ENCODE peak calls at places on chromosomes 4 and X, in seven cellular contexts. G is kidney epithelial cell; I is activated CD4-positive, CD25-positive, alpha-beta regulatory T cell treated with anti-CD3 and anti-CD28 coated beads, Interleukin-2, amount 50 U/mL, for 72 hours; K is stimulated activated CD4-positive, alpha-beta T cell treated with anti-CD3 and anti-CD28 coated beads, Interleukin-1b, Interleukin-23, amount 100 ng/mL, for 24 hours; R is activated T-helper 1 cell treated with anti-CD3 and anti-CD28 coated beads, Interleukin-12 subunit alpha, Interleukin-12 subunit beta, Interleukin-2, Interleukin-4 antibody, amounts not matched to agents 30 ng/mL and 10 ng/mL and 1 ng/mL, durations not matched to agents 14 hours and 24 hours and 36 hours; Q is NCI-H1694 treated with DMSO at 0.1 percent for 48 hours; V is AG08396. T is an unnamed sample.

GRCh38 chr4:30553151-30553550 is 167.0 kb upstream of the PCDH7 start:
- DNase-seq in G (no peak), V (no peak), Q (no peak), K (no peak), R (no peak), I (no peak), T (no peak)

GRCh38 chr4:150960079-150960478 is 55.0 kb downstream of the LRBA start:
- DNase-seq in V (peak; percentile 61), Q (no peak), K (no peak), G (no peak), I (no peak), R (no peak), T (no peak)

GRCh38 chrX:28659269-28659668 is 72.0 kb downstream of the IL1RAPL1 start:
- DNase-seq in V (no peak), G (no peak), R (no peak), K (no peak), I (no peak), Q (no peak), T (no peak)

GRCh38 chrX:128846385-128846784 is 676.9 kb downstream of the SMARCA1 start:
- DNase-seq in V (no peak), I (no peak), Q (no peak), K (no peak), G (no peak), R (no peak), T (no peak)

GRCh38 chrX:17689971-17690409 is 47.3 kb upstream of the SCML1 start:
- DNase-seq in V (peak; percentile 60), G (peak; percentile 28), R (peak; percentile 7), I (no peak), Q (peak; percentile 28), K (no peak), T (no peak)

GRCh38 chr4:142707397-142707796 is 138.7 kb downstream of the INPP4B start:
- DNase-seq in K (no peak), I (no peak), Q (no peak), R (no peak), G (no peak), V (no peak), T (no peak)

GRCh38 chr4:121876976-121877773 is 6.9 kb upstream of the BBS7 start:
- DNase-seq in G (no peak), I (no peak), Q (no peak), R (no peak), K (no peak), V (no peak), T (no peak)

GRCh38 chr4:162837241-162837640 is 329.4 kb downstream of the NAF1 start:
- DNase-seq in V (no peak), R (no peak), I (no peak), G (no peak), Q (no peak), K (no peak), T (no peak)

GRCh38 chr4:41625531-41625930 is 87.6 kb downstream of the LIMCH1 start:
- DNase-seq in V (no peak), G (no peak), R (no peak), K (no peak), Q (no peak), I (no peak), T (no peak)

GRCh38 chr4:169159614-169160013 is 111.1 kb downstream of the SH3RF1 start:
- DNase-seq in Q (no peak), K (no peak), V (peak; percentile 13), I (no peak), R (no peak), G (no peak), T (no peak)

GRCh38 chrX:43817454-43817853 is 64.8 kb downstream of the MAOB start:
- DNase-seq in I (no peak), R (no peak), V (no peak), K (no peak), Q (no peak), G (no peak), T (no peak)

GRCh38 chrX:77668391-77669237 is 117.4 kb downstream of the ATRX start:
- DNase-seq in R (no peak), I (no peak), K (no peak), Q (no peak), G (peak; percentile 1), V (peak; percentile 1), T (no peak)

GRCh38 chr4:39348371-39349265 is 17.5 kb downstream of the RFC1 start:
- DNase-seq in G (no peak), Q (no peak), V (no peak), K (no peak), R (no peak), I (no peak), T (no peak)

T was measured in activated T-helper 2 cell treated with anti-CD3 and anti-CD28 coated beads, Interferon-gamma antibody, Interleukin-2, Interleukin-4, amounts not matched to agents 10 μg/mL and 5 μg/mL and 100 μg/mL, durations not matched to agents 14 hours and 24 hours and 36 hours.